ENCODE peak calls at places on chromosomes 7 and 10, in seven cellular contexts. N is AG20443; V is Daoy; B is NCI-H460; C is stimulated activated CD8-positive, alpha-beta memory T cell treated with anti-CD3 and anti-CD28 coated beads, Interleukin-2, amount 100 ng/mL, for 48 hours; F is left cardiac atrium; L is COR-L47. K is an unnamed sample.

GRCh38 chr10:86128360-86128759 is 238.2 kb downstream of the GRID1 start:
- DNase-seq in N (no peak), V (no peak), B (no peak), C (no peak), F (no peak), L (no peak), K (no peak)

GRCh38 chr10:1531883-1532597 is 205.3 kb downstream of the ADARB2 start:
- DNase-seq in N (no peak), V (no peak), B (no peak), C (no peak), F (no peak), L (peak), K (no peak)

GRCh38 chr10:3807221-3807927 is 22.4 kb upstream of the KLF6 start:
- DNase-seq in N (no peak), V (peak), B (no peak), C (no peak), F (no peak), L (no peak), K (no peak)

GRCh38 chr10:22931948-22932347 is 4.1 kb downstream of the ARMC3 start:
- DNase-seq in N (no peak), V (peak), B (no peak), C (no peak), F (no peak), L (peak), K (no peak)

GRCh38 chr10:89887830-89888229 is 186.4 kb downstream of the KIF20B start:
- DNase-seq in N (peak), V (no peak), B (no peak), C (no peak), F (peak), L (no peak), K (no peak)

GRCh38 chr7:55109384-55110167 is 90.8 kb downstream of the EGFR start:
- DNase-seq in N (no peak), V (peak), B (no peak), C (no peak), F (no peak), L (no peak), K (no peak)

GRCh38 chr7:4797858-4798705 is 22.7 kb downstream of the AP5Z1 start:
- DNase-seq in N (peak), V (peak), B (peak), C (peak), F (peak), L (no peak), K (peak)

GRCh38 chr7:131688738-131689661 is 132.6 kb upstream of the PODXL start:
- DNase-seq in N (peak), V (peak), B (peak), C (peak), F (peak), L (peak), K (peak)

GRCh38 chr10:12780634-12781601 is 220.6 kb downstream of the CCDC3 start:
- DNase-seq in N (no peak), V (no peak), B (no peak), C (peak), F (peak), L (no peak), K (no peak)

GRCh38 chr7:150753826-150754603 is 16.8 kb downstream of the GIMAP5 start:
- DNase-seq in N (no peak), V (peak), B (no peak), C (no peak), F (no peak), L (no peak), K (no peak)

GRCh38 chr10:116469437-116469836 is 41.8 kb downstream of the PNLIPRP3 start:
- DNase-seq in N (no peak), V (no peak), B (no peak), C (no peak), F (no peak), L (no peak), K (no peak)

GRCh38 chr7:41787951-41788350 is 85.1 kb upstream of the INHBA start:
- DNase-seq in N (no peak), V (no peak), B (no peak), C (no peak), F (no peak), L (no peak), K (no peak)

GRCh38 chr10:8088504-8088903 is 34.0 kb downstream of the GATA3 start:
- DNase-seq in N (no peak), V (peak), B (no peak), C (no peak), F (no peak), L (no peak), K (no peak)

GRCh38 chr10:32317795-32318194 is 29.2 kb downstream of the EPC1 start:
- DNase-seq in N (no peak), V (no peak), B (no peak), C (no peak), F (no peak), L (no peak), K (no peak)

GRCh38 chr10:102461187-102462054 is 10.1 kb upstream of the C10orf95 start:
- DNase-seq in N (peak), V (peak), B (peak), C (peak), F (peak), L (peak), K (peak)

GRCh38 chr10:34690403-34691049 is 124.6 kb downstream of the PARD3 start:
- DNase-seq in N (no peak), V (no peak), B (no peak), C (no peak), F (no peak), L (no peak), K (no peak)

GRCh38 chr10:32929634-32930033 is 28.4 kb downstream of the ITGB1 start:
- DNase-seq in N (no peak), V (peak), B (no peak), C (no peak), F (no peak), L (no peak), K (no peak)

GRCh38 chr7:39827571-39827970 is 122.5 kb upstream of the CDK13 start:
- DNase-seq in N (no peak), V (no peak), B (no peak), C (no peak), F (no peak), L (peak), K (no peak)

GRCh38 chr7:34841326-34841725 is 183.3 kb downstream of the NPSR1 start:
- DNase-seq in N (no peak), V (no peak), B (no peak), C (no peak), F (no peak), L (no peak), K (no peak)

GRCh38 chr7:1419310-1419634 is 40.0 kb downstream of the MICALL2 start:
- DNase-seq in N (no peak), V (no peak), B (no peak), C (no peak), F (no peak), L (no peak), K (no peak)

GRCh38 chr10:62183442-62183841 is 85.2 kb downstream of the RTKN2 start:
- DNase-seq in N (no peak), V (no peak), B (no peak), C (no peak), F (no peak), L (no peak), K (no peak)

GRCh38 chr7:2761131-2761624 is 73.2 kb downstream of the AMZ1 start:
- DNase-seq in N (peak), V (no peak), B (no peak), C (no peak), F (no peak), L (no peak), K (no peak)

GRCh38 chr7:55132890-55133551 is 114.2 kb downstream of the EGFR start:
- DNase-seq in N (peak), V (peak), B (peak), C (no peak), F (no peak), L (no peak), K (peak)

K was measured in stimulated activated CD4-positive, alpha-beta T cell treated with anti-CD3 and anti-CD28 coated beads, Interleukin-4, amount 100 ng/mL, for 1 hour.